ENCODE peak calls at places on chromosomes 11 and 22, in eight cellular contexts. K is GM23338, F is psoas muscle, L is endothelial cell, S is B cell, E is IMR-90, B is RWPE2, Y is RWPE1. N is an unnamed sample.

GRCh38 chr22:38829485-38829884 is 14.3 kb downstream of the NPTXR start:
- DNase-seq in S (no peak), E (no peak), B (peak), K (no peak), Y (no peak), L (no peak), F (peak), N (no peak)

GRCh38 chr22:23984430-23984829 is 4.5 kb downstream of the GSTT2 start:
- DNase-seq in L (no peak), S (peak), F (peak), K (peak), Y (peak), E (peak), B (no peak), N (no peak)

GRCh38 chr22:27372969-27373670 is 428.4 kb downstream of the MN1 start:
- DNase-seq in L (peak), B (no peak), E (no peak), S (no peak), Y (no peak), F (no peak), K (peak), N (no peak)

GRCh38 chr11:118652681-118653181 is 26.7 kb downstream of the TREH start:
- DNase-seq in S (no peak), F (no peak), Y (no peak), L (no peak), B (no peak), E (no peak), K (no peak), N (no peak)

GRCh38 chr22:46309526-46310085 is 12.9 kb downstream of the GTSE1 start:
- DNase-seq in F (no peak), B (no peak), L (no peak), Y (no peak), S (no peak), E (no peak), K (no peak), N (no peak)

GRCh38 chr11:79269923-79270322 is 170.9 kb downstream of the TENM4 start:
- DNase-seq in S (no peak), B (no peak), E (no peak), F (no peak), K (peak), Y (no peak), L (no peak), N (no peak)

GRCh38 chr11:116509566-116509965 is 263.2 kb downstream of the BUD13 start:
- DNase-seq in S (no peak), E (no peak), L (no peak), F (no peak), Y (no peak), K (no peak), B (no peak), N (no peak)

GRCh38 chr11:60492488-60493009 is at the start of gene MS4A12:
- DNase-seq in L (no peak), E (no peak), K (no peak), Y (no peak), F (no peak), B (no peak), S (no peak), N (no peak)

GRCh38 chr11:113401718-113402117 is 14.1 kb downstream of the ANKK1 start:
- DNase-seq in S (no peak), F (peak), Y (peak), L (no peak), K (no peak), B (peak), E (no peak), N (no peak)

GRCh38 chr11:68341557-68342458 is 29.4 kb downstream of the LRP5 start:
- DNase-seq in L (no peak), S (no peak), K (no peak), B (no peak), E (no peak), F (no peak), Y (no peak), N (no peak)

GRCh38 chr11:1220941-1221721 is 1.7 kb upstream of the MUC5B start:
- DNase-seq in B (peak), Y (no peak), E (no peak), L (no peak), S (no peak), K (no peak), F (peak), N (peak)

GRCh38 chr22:26134654-26135330 is 34.5 kb upstream of the SEZ6L start:
- DNase-seq in S (no peak), E (no peak), F (no peak), K (peak), Y (no peak), L (no peak), B (no peak), N (no peak)

GRCh38 chr11:71997594-71997993 is 1.1 kb upstream of the IL18BP start:
- DNase-seq in S (no peak), B (no peak), K (no peak), F (no peak), Y (no peak), E (no peak), L (no peak), N (no peak)

GRCh38 chr11:47276923-47277322 is 7.0 kb downstream of the MADD start:
- DNase-seq in Y (no peak), L (no peak), K (no peak), B (no peak), F (no peak), S (no peak), E (no peak), N (no peak)

GRCh38 chr11:132111781-132112380 is 741.5 kb downstream of the NTM start:
- DNase-seq in Y (peak), F (no peak), E (peak), K (no peak), S (no peak), B (no peak), L (no peak), N (no peak)

GRCh38 chr11:111986589-111986988 is 38.6 kb upstream of the DLAT start:
- DNase-seq in B (no peak), F (no peak), S (no peak), E (no peak), K (no peak), Y (no peak), L (no peak), N (no peak)

GRCh38 chr11:6817668-6818067 is 18.2 kb upstream of the OR6A2 start:
- DNase-seq in K (peak), L (no peak), E (peak), S (no peak), B (no peak), Y (no peak), F (no peak), N (no peak)
- TF ChIP-seq CTCF in K (peak), L (no peak), E (no peak), S (no peak), B (no peak), Y (no peak), F (no peak), N (peak)

GRCh38 chr22:42743501-42743991 is 22.9 kb upstream of the A4GALT start:
- DNase-seq in B (no peak), Y (peak), K (peak), L (no peak), F (peak), E (no peak), S (no peak), N (no peak)
- TF ChIP-seq CTCF in B (no peak), Y (no peak), K (no peak), L (no peak), F (no peak), E (no peak), S (no peak), N (no peak)

GRCh38 chr11:2297623-2298030 is 4.1 kb downstream of the C11orf21 start:
- DNase-seq in B (no peak), E (no peak), L (no peak), S (no peak), Y (no peak), K (no peak), F (no peak), N (no peak)

GRCh38 chr11:2299773-2300172 is 1.9 kb downstream of the C11orf21 start:
- DNase-seq in S (no peak), F (no peak), Y (no peak), E (no peak), B (no peak), L (no peak), K (no peak), N (no peak)

GRCh38 chr11:2298131-2298794 is 3.5 kb downstream of the C11orf21 start:
- DNase-seq in K (no peak), L (peak), F (peak), S (no peak), B (no peak), Y (no peak), E (no peak), N (no peak)

GRCh38 chr11:2300290-2300935 is 1.3 kb downstream of the C11orf21 start:
- DNase-seq in K (no peak), F (peak), B (peak), S (peak), E (no peak), L (no peak), Y (no peak), N (no peak)

DNA sequence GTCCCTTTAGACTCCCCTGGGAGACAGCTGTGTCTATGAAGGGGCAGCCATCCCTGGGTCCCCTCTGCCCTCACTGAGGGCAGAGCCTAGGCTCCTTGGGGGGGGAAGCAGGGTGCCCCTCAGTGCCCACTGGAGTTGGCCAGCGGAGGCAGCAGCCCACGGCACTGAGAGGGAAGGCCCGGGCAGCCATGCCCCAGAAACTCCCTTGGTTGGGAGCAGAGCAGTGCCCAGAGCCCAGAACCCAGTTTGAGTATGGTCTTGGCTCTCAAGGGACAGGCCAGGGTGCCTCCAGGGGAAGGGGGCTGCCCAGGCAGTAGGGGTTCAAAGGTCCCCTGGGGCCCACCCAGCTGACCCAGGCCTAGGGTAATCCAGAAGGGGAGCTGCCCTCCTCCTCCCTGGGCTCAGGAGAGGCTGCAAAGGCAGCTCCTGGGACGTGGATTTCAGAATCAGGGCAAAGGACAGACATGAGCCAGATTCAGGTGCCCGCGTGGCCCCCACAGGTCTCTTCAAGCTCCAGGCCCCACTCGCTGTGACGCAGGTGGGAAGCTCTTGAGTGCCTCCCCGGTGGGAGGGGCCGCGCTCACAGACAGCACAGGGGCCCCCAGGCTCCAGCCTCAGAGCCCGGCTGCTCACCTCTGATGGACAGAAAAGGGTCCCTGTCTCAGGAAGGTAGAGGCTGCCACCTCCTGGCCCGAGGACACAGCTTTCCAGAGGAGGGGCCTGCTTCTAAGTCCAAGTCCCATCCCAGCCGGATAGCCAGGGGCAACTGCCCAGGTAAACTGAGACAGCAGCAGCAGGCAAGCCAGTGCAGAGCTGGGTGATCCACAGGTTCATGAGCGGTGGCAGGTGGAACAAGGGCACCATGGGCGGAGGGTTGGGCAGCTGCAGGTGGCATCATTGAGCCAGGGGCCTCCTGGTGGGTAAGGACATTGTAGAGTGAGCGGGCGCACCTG is 2.6 kb downstream of the C11orf21 start:
- DNase-seq in F (peak), B (no peak), E (no peak), Y (peak), S (no peak), K (peak), L (peak), N (no peak)
- TF ChIP-seq CTCF in F (no peak), B (peak), E (peak), Y (peak), S (no peak), K (peak), L (no peak), N (peak)

GRCh38 chr11:64208086-64208795 is 1.7 kb downstream of the FERMT3 start:
- DNase-seq in E (no peak), L (no peak), S (no peak), F (no peak), K (no peak), B (no peak), Y (no peak), N (no peak)
- TF ChIP-seq CTCF in E (no peak), L (no peak), S (no peak), F (no peak), K (no peak), B (no peak), Y (no peak), N (no peak)

GRCh38 chr11:10891321-10891720 is 33.5 kb upstream of the ZBED5 start:
- DNase-seq in F (no peak), E (no peak), B (no peak), K (no peak), Y (no peak), S (no peak), L (no peak), N (no peak)

GRCh38 chr11:10895285-10895684 is 37.4 kb upstream of the ZBED5 start:
- DNase-seq in S (no peak), F (no peak), L (no peak), E (no peak), K (no peak), B (no peak), Y (no peak), N (no peak)

GRCh38 chr11:10894666-10895065 is 36.8 kb upstream of the ZBED5 start:
- DNase-seq in Y (no peak), B (no peak), L (no peak), F (no peak), K (no peak), E (no peak), S (no peak), N (no peak)

GRCh38 chr11:10892250-10892649 is 34.4 kb upstream of the ZBED5 start:
- DNase-seq in F (no peak), S (no peak), B (no peak), K (no peak), Y (no peak), L (no peak), E (no peak), N (no peak)

DNA sequence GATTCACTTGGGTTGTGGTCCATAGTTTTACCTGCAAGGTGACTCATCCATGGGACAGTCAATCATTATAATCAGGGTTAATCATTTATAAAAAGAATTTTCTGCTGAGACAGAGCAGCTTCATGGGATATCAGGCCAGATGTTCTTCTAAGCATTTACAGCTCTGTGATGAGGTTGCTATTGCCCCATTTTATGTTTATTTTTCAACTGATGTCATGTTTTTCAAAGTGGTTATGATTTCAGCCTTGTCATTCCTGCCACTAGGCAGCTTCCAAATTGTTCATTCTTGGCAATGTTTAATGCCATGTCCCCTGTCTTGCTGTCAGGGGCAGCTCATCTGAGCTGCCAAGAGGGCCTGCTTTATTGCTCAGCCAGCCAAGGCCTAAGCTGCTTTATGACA is 35.9 kb upstream of the ZBED5 start:
- DNase-seq in F (no peak), S (no peak), B (no peak), K (no peak), L (no peak), Y (no peak), E (peak), N (no peak)
- TF ChIP-seq CTCF in F (peak), S (no peak), B (peak), K (no peak), L (no peak), Y (no peak), E (peak), N (peak)

GRCh38 chr11:13012037-13012693 is 3.0 kb downstream of the RASSF10 start:
- DNase-seq in B (no peak), K (peak), L (peak), E (no peak), F (no peak), S (no peak), Y (no peak), N (no peak)

GRCh38 chr11:13015753-13016152 is 6.6 kb downstream of the RASSF10 start:
- DNase-seq in E (no peak), Y (no peak), K (peak), L (no peak), B (no peak), F (no peak), S (no peak), N (no peak)

GRCh38 chr11:13013054-13013488 is 4.0 kb downstream of the RASSF10 start:
- DNase-seq in K (no peak), F (no peak), S (no peak), B (no peak), Y (no peak), L (no peak), E (no peak), N (no peak)

GRCh38 chr11:13019313-13019712 is 10.2 kb downstream of the RASSF10 start:
- DNase-seq in S (no peak), E (no peak), B (no peak), L (no peak), F (no peak), K (no peak), Y (no peak), N (no peak)

GRCh38 chr11:13016415-13016814 is 7.3 kb downstream of the RASSF10 start:
- DNase-seq in E (no peak), K (no peak), B (no peak), F (no peak), Y (no peak), L (peak), S (no peak), N (no peak)
- TF ChIP-seq CTCF in E (no peak), K (no peak), B (no peak), F (no peak), Y (no peak), L (no peak), S (no peak), N (no peak)

DNA sequence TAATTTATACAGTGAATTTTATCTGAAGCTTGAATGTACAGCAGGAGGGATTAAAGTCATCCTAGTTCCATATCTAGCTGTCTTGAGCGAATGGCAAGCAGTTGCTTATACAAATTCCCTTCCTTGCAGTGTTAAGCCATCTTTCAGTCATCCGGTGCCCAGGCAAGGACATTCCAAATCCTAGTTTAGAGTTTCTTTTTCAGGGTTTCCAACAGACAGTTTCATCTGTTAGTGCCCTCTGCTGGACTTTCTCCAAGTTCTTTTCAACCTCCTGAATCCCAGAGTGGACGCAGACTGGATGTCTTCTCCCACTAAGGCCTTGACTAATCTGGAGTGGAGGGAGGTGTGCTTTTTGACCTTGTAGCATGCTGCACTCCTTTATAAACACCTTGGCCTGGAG is 45.4 kb downstream of the GRAMD1B start:
- DNase-seq in E (peak), L (peak), S (no peak), Y (no peak), K (peak), F (no peak), B (no peak), N (no peak)
- TF ChIP-seq CTCF in E (peak), L (no peak), S (no peak), Y (no peak), K (peak), F (no peak), B (peak), N (peak)

DNA sequence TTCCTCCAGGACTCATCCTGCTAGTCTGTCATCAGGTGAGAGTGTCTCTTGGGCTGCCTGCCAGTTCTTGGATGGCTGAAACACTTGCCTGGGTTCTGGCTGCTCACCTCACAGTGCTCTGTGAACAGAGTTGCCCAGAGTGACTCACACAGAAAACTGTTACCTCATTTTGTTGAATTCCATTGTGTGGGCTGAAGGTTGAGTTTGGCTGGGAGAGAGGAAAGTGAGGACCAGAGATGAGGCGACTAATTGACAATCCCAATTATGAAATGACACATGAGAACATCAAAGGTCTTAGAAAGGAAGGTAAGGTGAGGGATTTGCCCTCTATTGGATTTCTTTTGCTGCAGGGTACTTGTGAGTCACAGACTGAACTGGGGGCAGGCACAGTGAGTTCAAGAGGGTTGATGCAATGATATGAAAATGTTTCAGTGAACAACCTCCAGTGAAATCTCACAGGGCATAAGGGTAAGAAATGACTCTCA is 20.1 kb upstream of the CALCB start:
- DNase-seq in L (no peak), K (no peak), Y (peak), S (no peak), F (no peak), B (no peak), E (no peak), N (no peak)
- TF ChIP-seq CTCF in L (no peak), K (no peak), Y (no peak), S (no peak), F (no peak), B (no peak), E (no peak), N (no peak)

GRCh38 chr11:135033545-135033944 is 621.5 kb upstream of the B3GAT1 start:
- DNase-seq in K (peak), S (no peak), Y (peak), E (no peak), L (peak), F (no peak), B (no peak), N (no peak)
- TF ChIP-seq CTCF in K (peak), S (no peak), Y (no peak), E (no peak), L (no peak), F (no peak), B (peak), N (peak)

DNA sequence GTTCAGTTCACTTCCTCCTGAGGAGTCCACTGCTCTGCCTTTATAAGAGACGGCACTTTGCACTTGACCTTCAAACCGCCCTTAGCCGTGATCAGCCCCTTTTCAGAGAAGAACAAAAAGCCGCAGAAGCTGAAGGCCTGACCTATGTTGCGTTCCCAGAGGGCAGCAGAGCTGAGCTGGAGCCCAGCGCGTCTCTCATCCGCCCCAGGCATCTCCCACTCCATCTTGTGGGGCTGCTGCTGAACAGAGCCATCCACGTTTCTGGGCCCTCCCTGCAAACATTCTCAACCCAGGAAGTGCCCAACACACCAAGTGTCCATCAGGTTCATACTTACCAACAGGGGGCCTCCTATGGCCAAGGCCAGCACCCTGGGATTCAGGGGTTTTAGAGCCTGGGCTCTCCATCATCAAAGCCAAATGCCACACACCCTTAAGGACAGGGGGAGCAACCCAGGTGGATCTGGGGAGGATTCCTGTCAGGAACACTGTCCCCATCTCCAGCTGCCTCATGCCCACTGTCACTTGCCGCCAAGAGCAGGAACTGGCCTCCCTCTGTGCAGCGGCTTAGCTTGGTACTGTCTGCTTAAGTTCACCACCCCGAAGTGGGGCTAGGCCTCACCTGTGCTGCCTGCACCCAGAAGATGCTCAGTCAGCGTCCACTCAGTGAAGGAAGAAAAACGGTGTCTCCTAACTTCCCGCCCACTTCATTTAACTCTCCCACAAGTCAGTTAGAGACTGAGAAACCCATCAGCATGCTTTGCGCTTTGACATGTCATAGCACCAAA is 16.0 kb upstream of the EFCAB6 start:
- DNase-seq in Y (no peak), E (no peak), S (no peak), B (no peak), K (no peak), F (peak), L (no peak), N (no peak)
- TF ChIP-seq CTCF in Y (no peak), E (peak), S (no peak), B (no peak), K (no peak), F (no peak), L (no peak), N (no peak)

N was measured in chondrocyte.